ENCODE peak calls at places on chromosome 20, in four cellular contexts. V is kidney, X is GM23338, L is mammary epithelial cell. Y is an unnamed sample.

GRCh38 chr20:53652859-53653520 is 59.4 kb upstream of the ZNF217 start:
- DNase-seq in V (no peak), X (no peak), L (no peak), Y (no peak)

GRCh38 chr20:62430871-62431447 is 3.6 kb upstream of the RBBP8NL start:
- DNase-seq in V (no peak), X (no peak), L (no peak), Y (no peak)

GRCh38 chr20:1841554-1842140 is 53.6 kb upstream of the SIRPA start:
- DNase-seq in V (no peak), X (no peak), L (peak), Y (no peak)

GRCh38 chr20:44405246-44405645 is 49.7 kb downstream of the HNF4A start:
- DNase-seq in V (no peak), X (no peak), L (no peak), Y (no peak)

GRCh38 chr20:889110-889509 is 27.0 kb downstream of the ANGPT4 start:
- DNase-seq in V (no peak), X (no peak), L (no peak), Y (no peak)

GRCh38 chr20:64185276-64185900 is 21.1 kb downstream of the MYT1 start:
- DNase-seq in V (no peak), X (no peak), L (no peak), Y (no peak)

GRCh38 chr20:16027710-16028109 is 545.5 kb downstream of the KIF16B start:
- DNase-seq in V (no peak), X (peak), L (no peak), Y (no peak)

GRCh38 chr20:62428396-62429160 is 1.2 kb upstream of the RBBP8NL start:
- DNase-seq in V (no peak), X (no peak), L (no peak), Y (no peak)

GRCh38 chr20:49045440-49046086 is 549 bp upstream of the CSE1L start:
- DNase-seq in V (no peak), X (peak), L (no peak), Y (no peak)

GRCh38 chr20:37856932-37857660 is 45.8 kb upstream of the VSTM2L start:
- DNase-seq in V (no peak), X (no peak), L (no peak), Y (no peak)

GRCh38 chr20:32406701-32407100 is 48.6 kb downstream of the ASXL1 start:
- DNase-seq in V (no peak), X (no peak), L (no peak), Y (no peak)

GRCh38 chr20:51004305-51004727 is 18.6 kb downstream of the KCNG1 start:
- DNase-seq in V (no peak), X (peak), L (no peak), Y (no peak)

GRCh38 chr20:41865938-41866337 is 247.8 kb upstream of the CHD6 start:
- DNase-seq in V (no peak), X (no peak), L (peak), Y (no peak)

GRCh38 chr20:2331092-2331491 is 35.3 kb downstream of the TGM3 start:
- DNase-seq in V (no peak), X (no peak), L (no peak), Y (no peak)

GRCh38 chr20:3687655-3688054 is 5.8 kb upstream of the ADAM33 start:
- DNase-seq in V (no peak), X (peak), L (no peak), Y (no peak)

GRCh38 chr20:36468149-36469000 is 72.9 kb upstream of the MYL9 start:
- DNase-seq in V (no peak), X (no peak), L (no peak), Y (no peak)

GRCh38 chr20:15022921-15023320 is 685.5 kb upstream of the FLRT3 start:
- DNase-seq in V (no peak), X (no peak), L (peak), Y (no peak)

GRCh38 chr20:2144850-2145249 is 43.2 kb downstream of the STK35 start:
- DNase-seq in V (peak), X (peak), L (no peak), Y (no peak)

GRCh38 chr20:53660947-53661381 is 67.3 kb upstream of the ZNF217 start:
- DNase-seq in V (no peak), X (peak), L (no peak), Y (no peak)

DNA sequence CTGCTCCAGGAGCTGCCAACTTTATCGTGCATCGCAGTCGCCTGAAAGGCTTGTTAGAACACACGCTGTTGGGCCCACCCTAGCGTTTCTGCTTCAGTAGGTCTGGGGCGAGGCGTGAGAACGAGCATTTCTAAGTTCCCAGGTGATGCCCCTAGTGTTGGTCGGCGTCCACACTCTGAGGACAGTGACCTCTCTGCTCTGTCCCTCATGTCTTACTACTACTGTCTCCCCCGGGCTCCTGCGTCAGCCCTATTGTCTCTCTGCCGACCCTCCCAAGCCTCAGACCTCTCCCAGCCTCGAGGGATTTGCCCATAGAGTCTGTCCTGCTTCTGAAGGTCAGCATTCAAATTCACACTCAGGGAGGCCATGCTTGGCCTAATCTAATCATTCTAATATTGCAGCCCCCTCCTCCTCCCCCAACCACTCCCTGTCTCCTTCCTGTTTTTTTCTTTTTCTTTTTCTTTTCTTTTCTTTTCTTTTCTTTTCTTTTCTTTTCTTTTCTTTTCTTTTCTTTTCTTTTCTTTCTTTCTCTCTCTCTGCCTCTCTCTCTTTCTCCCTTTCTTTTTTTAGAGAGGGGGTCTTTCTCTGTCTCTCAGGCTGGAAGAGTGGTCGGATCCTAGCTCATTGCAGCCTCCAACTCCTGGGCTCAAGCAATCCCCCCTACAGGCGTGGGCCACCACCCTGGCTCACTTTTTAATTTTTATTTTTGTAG is 873 bp upstream of the ZFP64 start:
- DNase-seq in V (no peak), X (no peak), L (no peak), Y (no peak)
- TF ChIP-seq CTCF in V (peak), X (no peak), L (peak), Y (peak)

GRCh38 chr20:19564261-19564660 is 193.8 kb upstream of the RIN2 start:
- DNase-seq in V (no peak), X (no peak), L (no peak), Y (no peak)
- TF ChIP-seq CTCF in V (no peak), X (no peak), L (no peak), Y (no peak)

DNA sequence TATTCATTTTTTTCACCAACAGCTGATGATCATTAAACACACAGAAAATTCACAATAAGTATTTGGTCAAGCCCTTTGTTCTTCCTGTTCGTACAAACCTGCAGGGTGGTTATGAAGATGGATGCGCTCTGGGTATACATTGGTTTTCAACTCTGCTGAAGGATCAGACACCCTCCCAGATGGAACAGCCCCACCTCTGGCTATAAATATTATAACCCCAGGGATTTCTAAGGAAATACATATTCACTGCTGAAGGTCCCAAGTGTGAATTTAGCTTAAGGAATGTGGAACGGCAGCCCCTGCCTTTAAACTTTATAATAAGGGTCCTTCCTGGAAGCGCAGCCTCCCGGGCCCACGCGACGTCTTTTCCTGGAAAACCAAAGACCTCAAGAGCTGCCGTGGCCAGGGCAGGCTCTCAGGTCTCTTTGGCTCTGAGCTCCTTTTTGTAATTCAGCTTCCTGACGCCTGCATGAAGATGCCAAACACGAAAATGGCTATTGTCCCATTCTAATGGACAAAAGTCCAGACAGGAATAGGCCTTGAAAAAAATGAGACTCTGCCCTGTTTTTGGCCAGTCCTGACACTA is 172.4 kb upstream of the SSTR4 start:
- DNase-seq in V (no peak), X (peak), L (no peak), Y (no peak)
- TF ChIP-seq CTCF in V (no peak), X (peak), L (no peak), Y (no peak)

DNA sequence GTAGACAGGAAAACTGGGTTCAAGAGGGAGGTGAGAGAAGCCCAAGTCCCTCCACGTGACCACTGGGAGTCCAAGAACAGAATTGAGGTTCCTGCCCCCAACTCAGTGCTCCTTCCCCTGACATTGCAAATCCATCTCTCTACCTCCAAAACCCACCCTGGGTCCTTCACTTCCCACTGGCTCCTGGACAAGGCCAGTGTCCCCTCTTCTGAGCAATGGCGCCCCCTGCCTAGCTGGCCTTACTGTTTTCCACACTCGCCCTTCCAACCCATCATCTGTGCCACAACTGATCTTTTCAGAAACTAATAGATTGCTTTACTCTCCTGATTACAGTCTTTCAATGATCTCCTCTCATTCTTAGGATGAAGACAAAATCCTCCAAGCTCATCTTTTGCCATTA is 200.3 kb downstream of the ANKRD60 start:
- DNase-seq in V (no peak), X (peak), L (no peak), Y (no peak)
- TF ChIP-seq CTCF in V (peak), X (peak), L (peak), Y (peak)

DNA sequence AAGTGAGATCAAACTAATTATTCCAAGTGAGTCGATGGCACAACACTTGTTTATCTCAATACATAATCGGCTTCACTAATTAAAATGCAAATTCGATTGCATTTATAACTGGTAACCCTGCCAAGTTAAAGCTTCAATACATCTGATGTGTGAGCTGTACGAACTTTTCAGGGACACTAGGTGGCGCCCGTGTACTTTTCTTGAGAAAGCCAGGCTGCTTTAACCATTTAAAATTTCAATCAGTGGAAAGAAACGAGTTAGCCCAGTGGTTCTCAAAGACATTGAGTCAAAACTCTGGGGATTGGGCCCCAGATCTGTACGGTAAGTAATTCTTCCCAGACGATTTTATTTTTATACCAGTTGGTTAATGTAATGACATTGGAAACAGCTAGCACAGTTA is 102.7 kb downstream of the LAMP5 start:
- DNase-seq in V (no peak), X (peak), L (peak), Y (peak)
- TF ChIP-seq CTCF in V (peak), X (peak), L (peak), Y (peak)

GRCh38 chr20:47568837-47569410 is 67.2 kb downstream of the NCOA3 start:
- DNase-seq in V (no peak), X (no peak), L (no peak), Y (no peak)
- TF ChIP-seq CTCF in V (no peak), X (no peak), L (no peak), Y (no peak)

DNA sequence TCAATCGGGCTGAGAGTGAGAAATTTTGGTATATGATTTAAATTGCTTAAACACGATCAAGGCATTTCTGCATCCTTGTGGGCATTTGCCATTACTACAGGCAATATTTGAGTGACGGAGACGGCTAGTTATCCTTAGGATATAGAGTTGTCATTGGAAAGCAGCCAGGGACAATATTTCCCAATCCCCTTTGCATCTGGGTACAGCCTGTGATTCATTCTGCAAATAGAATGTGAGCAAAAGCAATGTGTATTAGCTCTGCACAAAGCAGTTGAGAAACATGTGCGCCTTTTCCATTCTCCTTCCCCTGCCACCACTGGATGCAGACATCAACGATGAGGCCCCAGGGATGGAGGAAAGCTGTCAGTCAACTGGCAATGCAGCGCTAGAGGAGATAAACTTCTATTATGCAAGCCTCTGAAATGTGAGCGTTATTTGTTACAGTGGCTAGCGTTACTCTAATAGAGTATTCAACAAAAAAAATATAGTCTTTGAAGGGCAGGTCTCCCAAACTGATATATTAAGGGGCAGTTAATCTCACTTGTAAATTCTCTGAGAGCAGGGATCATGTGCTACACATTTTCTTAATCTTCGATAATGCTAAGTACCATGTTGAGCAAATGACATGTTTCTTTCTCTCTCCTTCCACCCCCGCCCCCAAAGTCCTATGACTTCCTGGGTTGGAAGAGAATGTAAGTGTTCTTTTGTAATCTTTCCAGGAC is 37.1 kb upstream of the NCOA3 start:
- DNase-seq in V (no peak), X (peak), L (peak), Y (no peak)
- TF ChIP-seq CTCF in V (no peak), X (peak), L (peak), Y (no peak)

GRCh38 chr20:47956261-47956995 is 171.1 kb upstream of the SULF2 start:
- DNase-seq in V (no peak), X (no peak), L (no peak), Y (no peak)
- TF ChIP-seq CTCF in V (no peak), X (no peak), L (no peak), Y (no peak)

DNA sequence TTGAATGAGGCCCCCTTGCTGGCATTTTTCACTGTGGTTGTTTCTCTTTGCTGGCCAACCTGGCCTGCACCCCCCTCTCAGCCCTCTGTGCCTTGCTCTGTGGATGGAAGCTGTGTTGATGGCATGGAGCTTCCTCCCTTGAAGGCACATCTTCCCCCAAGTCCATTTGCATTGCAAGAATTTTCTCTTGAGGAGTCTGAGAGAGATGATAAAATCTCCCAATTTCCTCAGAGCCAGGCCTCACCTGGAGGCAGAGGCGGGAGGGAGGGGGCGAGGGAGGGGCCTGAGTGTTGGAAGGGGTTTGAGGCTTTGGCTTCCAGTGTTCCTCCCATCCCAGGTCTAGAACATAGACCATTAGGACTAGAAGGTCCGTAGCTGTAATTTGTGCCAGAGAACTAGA is 175.1 kb downstream of the SCP2D1 start:
- DNase-seq in V (no peak), X (no peak), L (no peak), Y (no peak)
- TF ChIP-seq CTCF in V (no peak), X (no peak), L (no peak), Y (no peak)

GRCh38 chr20:34825530-34826362 is at the start of gene NCOA6:
- DNase-seq in V (peak), X (peak), L (peak), Y (peak)

GRCh38 chr20:34824026-34824860 is 1.2 kb downstream of the NCOA6 start:
- DNase-seq in V (peak), X (peak), L (peak), Y (peak)

GRCh38 chr20:34829191-34829590 is 3.7 kb upstream of the NCOA6 start:
- DNase-seq in V (no peak), X (peak), L (no peak), Y (no peak)

GRCh38 chr20:34820805-34821578 is 4.5 kb downstream of the NCOA6 start:
- DNase-seq in V (no peak), X (no peak), L (no peak), Y (no peak)

GRCh38 chr20:34824861-34825529 is 456 bp downstream of the NCOA6 start:
- DNase-seq in V (peak), X (peak), L (peak), Y (peak)
- TF ChIP-seq CTCF in V (no peak), X (no peak), L (no peak), Y (peak)

Y was measured in progenitor cell of endocrine pancreas.